ENCODE peak calls at places on chromosomes 11 and 22, in four cellular contexts. Y is heart right ventricle, C is psoas muscle, V is thoracic aorta. W is an unnamed sample. For H3K27me3, the result is how much of the 10 kb centered on the place peaks cover.

GRCh38 chr11:77497368-77497767 is 23.5 kb upstream of the PAK1 start:
- DNase-seq in C (no peak), Y (no peak), V (no peak), W (no peak)

GRCh38 chr11:77547863-77548551 is 41.7 kb upstream of the AQP11 start:
- DNase-seq in C (no peak), V (no peak), Y (peak), W (peak)

GRCh38 chr11:46380340-46381045 is 976 bp upstream of the MDK start:
- DNase-seq in Y (peak), V (no peak), C (peak), W (peak)

GRCh38 chr11:134488913-134489312 is 76.9 kb upstream of the B3GAT1 start:
- DNase-seq in Y (no peak), C (no peak), V (no peak), W (no peak)

GRCh38 chr11:15507592-15507991 is 392.9 kb downstream of the INSC start:
- DNase-seq in Y (no peak), V (no peak), C (no peak), W (no peak)

GRCh38 chr11:58513747-58514367 is 6.0 kb upstream of the OR5B21 start:
- DNase-seq in C (no peak), Y (peak), V (no peak), W (peak)

GRCh38 chr11:35344990-35345655 is 74.2 kb downstream of the SLC1A2 start:
- DNase-seq in V (no peak), C (peak), Y (no peak), W (no peak)

GRCh38 chr11:61472868-61473267 is 35.7 kb upstream of the LRRC10B start:
- DNase-seq in C (peak), V (no peak), Y (peak), W (no peak)

GRCh38 chr11:116210663-116211062 is 562.1 kb downstream of the BUD13 start:
- DNase-seq in Y (no peak), V (no peak), C (no peak), W (no peak)

GRCh38 chr22:50252081-50253045 is 1.3 kb upstream of the HDAC10 start:
- DNase-seq in V (no peak), Y (peak), C (peak), W (peak)

GRCh38 chr11:131662310-131662709 is 291.9 kb downstream of the NTM start:
- DNase-seq in V (no peak), C (no peak), Y (no peak), W (no peak)

GRCh38 chr22:17754233-17754925 is 19.9 kb downstream of the BID start:
- DNase-seq in V (no peak), Y (no peak), C (no peak), W (no peak)

GRCh38 chr11:64245797-64246623 is 733 bp downstream of the PPP1R14B start:
- DNase-seq in V (peak), Y (peak), C (peak), W (peak)

GRCh38 chr22:46432164-46433068 is 96.9 kb downstream of the TRMU start:
- DNase-seq in C (no peak), V (no peak), Y (no peak), W (no peak)

GRCh38 chr11:117179048-117179999 is 781 bp downstream of the SIDT2 start:
- DNase-seq in V (no peak), Y (peak), C (no peak), W (peak)

GRCh38 chr22:50250555-50251471 is at the start of gene HDAC10:
- DNase-seq in C (peak), Y (peak), V (no peak), W (peak)

GRCh38 chr11:84981296-84981695 is 645.8 kb downstream of the DLG2 start:
- DNase-seq in V (no peak), C (no peak), Y (no peak), W (no peak)

GRCh38 chr11:6655790-6656580 is at the start of gene DCHS1:
- DNase-seq in C (peak), Y (peak), V (no peak), W (peak)

GRCh38 chr11:19253149-19253540 is 12.4 kb upstream of the E2F8 start:
- DNase-seq in C (no peak), Y (no peak), V (no peak), W (no peak)

GRCh38 chr22:24304067-24304675 is 33.5 kb downstream of the SPECC1L start:
- DNase-seq in C (no peak), Y (no peak), V (no peak), W (no peak)

GRCh38 chr11:132862137-132862536 is 670.2 kb downstream of the OPCML start:
- DNase-seq in Y (no peak), C (no peak), V (no peak), W (no peak)

GRCh38 chr22:50012201-50013181 is at the start of gene IL17REL:
- DNase-seq in Y (no peak), V (no peak), C (no peak), W (peak)

GRCh38 chr22:41822289-41823057 is 10.4 kb upstream of the SREBF2 start:
- DNase-seq in C (no peak), Y (no peak), V (no peak), W (peak)

GRCh38 chr11:66012946-66013761 is 1.3 kb downstream of the CST6 start:
- DNase-seq in Y (no peak), C (no peak), V (no peak), W (peak)

GRCh38 chr11:66011239-66011784 is 496 bp upstream of the CST6 start:
- DNase-seq in V (no peak), C (no peak), Y (no peak), W (no peak)

GRCh38 chr11:66013762-66014100 is 1.9 kb downstream of the CST6 start:
- DNase-seq in Y (no peak), V (no peak), C (no peak), W (no peak)

GRCh38 chr11:66012371-66012945 is 650 bp downstream of the CST6 start:
- DNase-seq in Y (no peak), V (no peak), C (no peak), W (no peak)

DNA sequence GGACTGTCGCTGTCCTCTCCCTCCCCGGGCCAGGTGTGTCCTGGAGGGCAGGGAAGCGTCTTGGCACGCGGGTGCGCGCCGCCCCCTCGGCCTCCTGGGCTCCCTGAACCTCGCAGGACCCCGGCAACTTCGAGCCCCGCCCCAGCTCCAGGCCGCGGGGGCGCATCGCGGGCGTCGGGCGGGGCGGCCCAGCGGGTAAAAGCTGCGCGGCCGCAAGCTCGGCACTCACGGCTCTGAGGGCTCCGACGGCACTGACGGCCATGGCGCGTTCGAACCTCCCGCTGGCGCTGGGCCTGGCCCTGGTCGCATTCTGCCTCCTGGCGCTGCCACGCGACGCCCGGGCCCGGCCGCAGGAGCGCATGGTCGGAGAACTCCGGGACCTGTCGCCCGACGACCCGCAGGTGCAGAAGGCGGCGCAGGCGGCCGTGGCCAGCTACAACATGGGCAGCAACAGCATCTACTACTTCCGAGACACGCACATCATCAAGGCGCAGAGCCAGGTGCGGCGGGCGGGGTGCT is at the start of gene CST6:
- DNase-seq in Y (no peak), C (no peak), V (no peak), W (no peak)
- H3K27me3 ChIP-seq in Y (under half), C (under half), V (under half), W (under half)

DNA sequence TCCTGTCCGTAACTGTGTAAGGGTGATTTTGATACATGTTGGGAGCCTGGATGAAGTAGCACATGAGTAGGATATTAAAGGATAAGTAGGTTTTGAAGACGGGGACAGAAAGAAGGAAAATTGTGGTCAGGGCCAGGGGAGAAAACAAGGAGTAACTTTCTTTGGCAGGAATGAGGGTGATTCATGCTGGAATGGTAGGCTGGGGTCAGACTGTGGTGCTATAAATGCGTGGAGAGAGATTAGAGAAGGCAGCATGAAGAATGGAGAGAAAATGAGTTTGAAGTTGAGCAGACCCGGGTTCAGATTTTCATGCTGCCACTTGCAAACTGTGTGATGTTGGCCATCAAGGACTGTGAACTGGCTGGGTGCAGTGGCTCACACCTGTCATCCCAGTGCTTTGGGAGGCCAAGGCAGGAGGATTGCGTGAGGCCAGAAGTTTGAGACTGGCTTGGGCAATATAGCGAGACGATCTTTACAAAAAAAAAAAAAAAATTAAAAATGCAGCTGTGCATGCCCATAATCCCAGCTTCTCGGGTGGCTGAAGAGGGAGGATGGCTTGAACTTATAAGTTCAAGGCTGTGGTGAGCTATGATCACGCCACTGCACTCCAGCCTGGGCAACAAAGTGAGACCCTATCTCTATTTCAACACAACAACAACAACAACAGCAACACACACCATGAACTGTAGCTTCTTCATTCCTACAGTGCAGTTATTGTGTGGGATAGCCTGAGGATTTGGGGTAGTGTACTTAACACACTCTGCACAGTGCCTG is 22.3 kb downstream of the ZBTB16 start:
- DNase-seq in Y (no peak), V (no peak), C (no peak), W (peak)
- H3K27ac ChIP-seq in Y (peak), V (peak), C (peak), W (no peak)

GRCh38 chr22:44811141-44811540 is 58.8 kb downstream of the ARHGAP8 start:
- DNase-seq in V (no peak), C (no peak), Y (no peak), W (no peak)
- H3K27me3 ChIP-seq in V (under half), C (under half), Y (under half), W (under half)

GRCh38 chr11:95925011-95925410 is 1.1 kb upstream of the MTMR2 start:
- DNase-seq in Y (no peak), V (no peak), C (no peak), W (peak)
- H3K27ac ChIP-seq in Y (peak), V (peak), C (peak), W (peak)

GRCh38 chr11:16924826-16925494 is 89.3 kb downstream of the PLEKHA7 start:
- DNase-seq in V (no peak), Y (peak), C (peak), W (peak)
- H3K27me3 ChIP-seq in V (under half), Y (under half), C (under half), W (under half)

GRCh38 chr11:121494355-121495099 is 41.8 kb upstream of the SORL1-AS1 start:
- DNase-seq in C (no peak), V (no peak), Y (no peak), W (no peak)

GRCh38 chr11:121499405-121499804 is 46.6 kb upstream of the SORL1-AS1 start:
- DNase-seq in C (no peak), V (no peak), Y (no peak), W (no peak)

GRCh38 chr11:121500717-121501116 is 48.0 kb upstream of the SORL1-AS1 start:
- DNase-seq in V (no peak), Y (no peak), C (no peak), W (no peak)

GRCh38 chr11:121500275-121500674 is 47.5 kb upstream of the SORL1-AS1 start:
- DNase-seq in C (no peak), V (no peak), Y (no peak), W (no peak)

GRCh38 chr11:121497176-121497995 is 44.6 kb upstream of the SORL1-AS1 start:
- DNase-seq in Y (no peak), C (no peak), V (no peak), W (no peak)
- H3K27ac ChIP-seq in Y (no peak), C (no peak), V (no peak), W (no peak)

DNA sequence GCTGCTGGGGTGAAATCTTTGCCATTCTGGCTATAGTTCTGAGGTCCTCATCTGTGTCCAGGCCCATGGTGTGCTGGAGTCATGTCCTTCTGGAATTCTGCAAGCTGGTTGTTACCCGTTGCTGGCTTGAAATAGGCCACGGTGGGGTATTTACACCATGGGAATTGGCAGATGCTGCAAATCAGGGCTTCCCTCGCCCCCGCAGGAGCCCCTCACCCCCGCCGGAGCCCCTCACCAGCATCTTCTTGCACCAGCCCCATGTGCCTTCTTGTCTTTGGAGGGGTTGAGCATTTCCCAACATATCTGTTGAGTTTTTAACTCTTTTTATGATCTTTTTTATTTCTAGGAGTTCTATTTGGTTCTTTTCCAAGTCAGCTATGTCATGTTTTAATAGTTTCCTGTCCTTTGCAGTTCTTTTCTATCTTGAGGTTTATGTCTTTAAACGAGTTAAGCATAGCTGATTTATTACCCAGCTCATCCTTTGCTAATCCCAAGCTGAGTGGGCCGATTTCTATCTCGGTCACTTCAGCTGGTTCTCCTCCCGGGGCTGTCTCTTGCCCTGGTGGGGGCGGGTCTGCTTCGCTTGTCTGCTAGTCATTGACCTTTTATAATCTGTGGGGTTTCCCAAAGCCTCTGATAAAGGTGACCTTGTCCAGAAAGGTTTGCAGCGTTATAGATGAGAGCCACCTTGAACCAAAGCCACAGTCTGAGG is 17.6 kb downstream of the ANO1 start:
- DNase-seq in C (no peak), V (no peak), Y (no peak), W (no peak)
- H3K27me3 ChIP-seq in C (under half), V (under half), Y (under half), W (under half)

DNA sequence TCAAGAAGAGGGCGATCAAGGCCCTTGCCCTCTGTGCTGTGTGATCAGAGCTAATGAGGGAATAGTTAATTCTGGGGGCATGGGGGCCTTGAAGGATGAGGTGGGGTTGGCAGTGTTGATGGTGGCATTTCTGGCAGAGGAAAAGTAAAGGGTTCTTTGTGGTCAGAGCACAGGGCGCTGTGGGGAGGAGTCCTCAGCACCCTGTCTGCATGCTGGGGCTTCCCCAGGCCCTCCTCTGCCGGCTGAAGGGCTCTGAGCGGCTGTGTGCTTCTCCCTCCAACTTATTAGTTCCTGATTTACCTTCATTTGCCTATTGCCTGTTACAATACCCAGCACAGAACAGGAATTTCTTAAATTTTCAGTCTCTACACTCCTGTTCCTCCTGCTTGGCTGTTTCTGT is 122.8 kb downstream of the HIPK3 start:
- DNase-seq in C (no peak), V (no peak), Y (no peak), W (no peak)
- H3K27ac ChIP-seq in C (no peak), V (no peak), Y (no peak), W (no peak)

DNA sequence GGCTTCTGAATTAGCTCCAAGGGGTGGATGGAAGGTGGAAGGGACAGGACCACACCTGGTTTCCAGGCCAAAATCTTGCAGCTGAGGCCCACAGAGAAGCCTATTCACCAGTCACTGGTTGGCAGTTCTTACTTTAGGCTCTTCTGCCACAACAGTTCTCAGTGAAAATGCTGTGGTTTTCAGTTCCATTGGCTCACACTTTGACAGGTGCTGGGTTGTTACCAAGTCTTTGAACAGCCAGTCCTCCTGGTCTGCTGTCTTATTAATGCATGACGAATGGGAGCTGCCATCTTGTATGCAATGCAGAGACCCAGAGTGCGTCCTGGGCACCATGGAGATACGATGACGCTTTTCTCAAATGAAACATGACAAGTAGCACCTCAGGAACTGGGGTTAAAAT is 232.0 kb upstream of the ZBED5 start:
- DNase-seq in V (no peak), Y (no peak), C (no peak), W (no peak)
- H3K27me3 ChIP-seq in V (under half), Y (under half), C (under half), W (under half)

W was measured in cardiac muscle cell.